ENCODE peak calls at places on chromosomes 2 and 18, in six cellular contexts. One of them, this sample, is unnamed.

GRCh38 chr2:238714038-238714528 is 133.8 kb upstream of the TWIST2 start:
- DNase-seq in substantia nigra: no peak
- DNase-seq in Peyer's patch: no peak
- DNase-seq in CD4-positive, alpha-beta memory T cell: no peak
- DNase-seq in hepatocyte: no peak
- DNase-seq in AG04450: no peak
- DNase-seq in this sample: peak

GRCh38 chr18:9706081-9706935 is 1.8 kb upstream of the RAB31 start:
- DNase-seq in AG04450: no peak
- DNase-seq in hepatocyte: no peak
- DNase-seq in CD4-positive, alpha-beta memory T cell: no peak
- DNase-seq in substantia nigra: no peak
- DNase-seq in Peyer's patch: no peak
- DNase-seq in this sample: no peak

GRCh38 chr2:86482034-86482433 is 40.9 kb downstream of the KDM3A start:
- DNase-seq in CD4-positive, alpha-beta memory T cell: no peak
- DNase-seq in substantia nigra: no peak
- DNase-seq in AG04450: no peak
- DNase-seq in Peyer's patch: no peak
- DNase-seq in hepatocyte: no peak
- DNase-seq in this sample: peak

GRCh38 chr18:68897286-68897685 is 99.4 kb downstream of the CCDC102B start:
- DNase-seq in AG04450: no peak
- DNase-seq in hepatocyte: no peak
- DNase-seq in CD4-positive, alpha-beta memory T cell: no peak
- DNase-seq in Peyer's patch: no peak
- DNase-seq in substantia nigra: no peak
- DNase-seq in this sample: no peak

GRCh38 chr2:36271266-36271665 is 84.3 kb upstream of the CRIM1 start:
- DNase-seq in AG04450: no peak
- DNase-seq in CD4-positive, alpha-beta memory T cell: no peak
- DNase-seq in substantia nigra: no peak
- DNase-seq in hepatocyte: no peak
- DNase-seq in Peyer's patch: no peak
- DNase-seq in this sample: no peak

GRCh38 chr2:105621038-105621437 is 123.7 kb upstream of the NCK2 start:
- DNase-seq in AG04450: no peak
- DNase-seq in substantia nigra: no peak
- DNase-seq in Peyer's patch: no peak
- DNase-seq in CD4-positive, alpha-beta memory T cell: no peak
- DNase-seq in hepatocyte: no peak
- DNase-seq in this sample: no peak

GRCh38 chr2:47069628-47070154 is 85.4 kb downstream of the STPG4 start:
- DNase-seq in substantia nigra: no peak
- DNase-seq in Peyer's patch: peak
- DNase-seq in hepatocyte: peak
- DNase-seq in CD4-positive, alpha-beta memory T cell: no peak
- DNase-seq in AG04450: no peak
- DNase-seq in this sample: peak

GRCh38 chr2:181784556-181784955 is 104.2 kb upstream of the NEUROD1 start:
- DNase-seq in Peyer's patch: no peak
- DNase-seq in AG04450: no peak
- DNase-seq in substantia nigra: no peak
- DNase-seq in hepatocyte: no peak
- DNase-seq in CD4-positive, alpha-beta memory T cell: no peak
- DNase-seq in this sample: peak

GRCh38 chr18:36762074-36762473 is 66.7 kb downstream of the TPGS2 start:
- DNase-seq in AG04450: no peak
- DNase-seq in substantia nigra: no peak
- DNase-seq in CD4-positive, alpha-beta memory T cell: no peak
- DNase-seq in hepatocyte: no peak
- DNase-seq in Peyer's patch: no peak
- DNase-seq in this sample: no peak

GRCh38 chr18:67733094-67733493 is 216.6 kb upstream of the DSEL start:
- DNase-seq in AG04450: no peak
- DNase-seq in Peyer's patch: no peak
- DNase-seq in substantia nigra: no peak
- DNase-seq in CD4-positive, alpha-beta memory T cell: no peak
- DNase-seq in hepatocyte: no peak
- DNase-seq in this sample: peak

GRCh38 chr2:239394978-239395377 is 5.8 kb downstream of the HDAC4 start:
- DNase-seq in CD4-positive, alpha-beta memory T cell: no peak
- DNase-seq in AG04450: no peak
- DNase-seq in hepatocyte: no peak
- DNase-seq in Peyer's patch: no peak
- DNase-seq in substantia nigra: no peak
- DNase-seq in this sample: no peak

GRCh38 chr2:74051504-74051903 is 66.8 kb downstream of the TET3 start:
- DNase-seq in hepatocyte: no peak
- DNase-seq in AG04450: no peak
- DNase-seq in Peyer's patch: no peak
- DNase-seq in substantia nigra: no peak
- DNase-seq in CD4-positive, alpha-beta memory T cell: no peak
- DNase-seq in this sample: no peak

GRCh38 chr2:201122276-201122675 is 6.3 kb downstream of the CFLAR start:
- DNase-seq in substantia nigra: no peak
- DNase-seq in CD4-positive, alpha-beta memory T cell: no peak
- DNase-seq in Peyer's patch: no peak
- DNase-seq in hepatocyte: no peak
- DNase-seq in AG04450: no peak
- DNase-seq in this sample: no peak

GRCh38 chr2:201118957-201119848 is 3.2 kb downstream of the CFLAR start:
- DNase-seq in CD4-positive, alpha-beta memory T cell: peak
- DNase-seq in AG04450: peak
- DNase-seq in substantia nigra: no peak
- DNase-seq in hepatocyte: peak
- DNase-seq in Peyer's patch: no peak
- DNase-seq in this sample: no peak

GRCh38 chr2:201116959-201117734 is 1.2 kb downstream of the CFLAR start:
- DNase-seq in substantia nigra: no peak
- DNase-seq in Peyer's patch: peak
- DNase-seq in hepatocyte: peak
- DNase-seq in AG04450: peak
- DNase-seq in CD4-positive, alpha-beta memory T cell: peak
- DNase-seq in this sample: peak

GRCh38 chr2:201118121-201118956 is 2.4 kb downstream of the CFLAR start:
- DNase-seq in AG04450: peak
- DNase-seq in Peyer's patch: peak
- DNase-seq in substantia nigra: peak
- DNase-seq in CD4-positive, alpha-beta memory T cell: peak
- DNase-seq in hepatocyte: peak
- DNase-seq in this sample: peak

GRCh38 chr2:201120500-201120899 is 4.5 kb downstream of the CFLAR start:
- DNase-seq in AG04450: no peak
- DNase-seq in Peyer's patch: no peak
- DNase-seq in CD4-positive, alpha-beta memory T cell: no peak
- DNase-seq in substantia nigra: no peak
- DNase-seq in hepatocyte: no peak
- DNase-seq in this sample: no peak
- H3K27ac ChIP-seq in AG04450: no peak
- H3K27ac ChIP-seq in Peyer's patch: peak
- H3K27ac ChIP-seq in CD4-positive, alpha-beta memory T cell: peak
- H3K27ac ChIP-seq in substantia nigra: peak
- H3K27ac ChIP-seq in hepatocyte: peak
- H3K27ac ChIP-seq in this sample: peak

GRCh38 chr18:57727952-57728807 is 74.9 kb downstream of the ATP8B1 start:
- DNase-seq in AG04450: no peak
- DNase-seq in Peyer's patch: no peak
- DNase-seq in CD4-positive, alpha-beta memory T cell: no peak
- DNase-seq in hepatocyte: no peak
- DNase-seq in substantia nigra: no peak
- DNase-seq in this sample: peak
- H3K27ac ChIP-seq in AG04450: peak
- H3K27ac ChIP-seq in Peyer's patch: no peak
- H3K27ac ChIP-seq in CD4-positive, alpha-beta memory T cell: no peak
- H3K27ac ChIP-seq in hepatocyte: peak
- H3K27ac ChIP-seq in substantia nigra: no peak
- H3K27ac ChIP-seq in this sample: no peak

GRCh38 chr2:158723921-158724802 is 71.0 kb upstream of the DAPL1 start:
- DNase-seq in AG04450: no peak
- DNase-seq in Peyer's patch: no peak
- DNase-seq in CD4-positive, alpha-beta memory T cell: no peak
- DNase-seq in hepatocyte: peak
- DNase-seq in substantia nigra: peak
- DNase-seq in this sample: no peak

GRCh38 chr2:158722266-158723105 is 72.6 kb upstream of the DAPL1 start:
- DNase-seq in Peyer's patch: no peak
- DNase-seq in AG04450: no peak
- DNase-seq in hepatocyte: no peak
- DNase-seq in substantia nigra: no peak
- DNase-seq in CD4-positive, alpha-beta memory T cell: no peak
- DNase-seq in this sample: no peak

GRCh38 chr2:158725496-158725895 is 69.6 kb upstream of the DAPL1 start:
- DNase-seq in CD4-positive, alpha-beta memory T cell: no peak
- DNase-seq in hepatocyte: peak
- DNase-seq in AG04450: no peak
- DNase-seq in substantia nigra: peak
- DNase-seq in Peyer's patch: no peak
- DNase-seq in this sample: no peak

GRCh38 chr2:158724803-158725271 is 70.3 kb upstream of the DAPL1 start:
- DNase-seq in Peyer's patch: no peak
- DNase-seq in substantia nigra: no peak
- DNase-seq in hepatocyte: peak
- DNase-seq in AG04450: no peak
- DNase-seq in CD4-positive, alpha-beta memory T cell: no peak
- DNase-seq in this sample: peak

DNA sequence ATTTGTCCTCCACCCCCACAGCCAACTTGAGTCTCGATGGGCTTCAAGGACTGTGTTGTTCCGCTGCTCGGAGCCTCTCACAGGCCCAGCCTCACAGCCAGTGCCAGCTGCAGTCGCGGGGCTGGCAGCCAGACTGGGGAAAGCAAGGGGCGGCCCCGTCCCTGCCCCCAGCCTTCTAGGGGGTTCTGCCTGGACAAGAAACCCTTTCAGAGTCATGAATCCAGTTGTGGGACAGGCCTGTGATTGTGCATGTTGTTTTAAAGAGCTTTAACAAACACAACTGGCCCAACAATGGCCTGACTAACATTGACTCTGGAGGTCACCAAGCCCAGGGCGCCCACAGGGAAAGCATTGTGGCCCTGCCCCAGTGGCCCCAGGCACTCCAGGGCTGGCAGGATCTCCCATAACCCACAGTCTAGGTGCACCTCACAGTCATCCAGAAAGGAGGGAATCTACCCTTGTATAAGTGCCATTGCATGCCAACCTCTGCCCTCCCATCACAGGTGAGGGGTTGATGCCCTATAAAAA is 71.7 kb upstream of the DAPL1 start:
- DNase-seq in AG04450: no peak
- DNase-seq in CD4-positive, alpha-beta memory T cell: no peak
- DNase-seq in hepatocyte: no peak
- DNase-seq in substantia nigra: peak
- DNase-seq in Peyer's patch: no peak
- DNase-seq in this sample: no peak
- H3K27ac ChIP-seq in AG04450: no peak
- H3K27ac ChIP-seq in CD4-positive, alpha-beta memory T cell: no peak
- H3K27ac ChIP-seq in hepatocyte: peak
- H3K27ac ChIP-seq in substantia nigra: peak
- H3K27ac ChIP-seq in Peyer's patch: no peak
- H3K27ac ChIP-seq in this sample: no peak

GRCh38 chr2:26563686-26564085 is 77.5 kb downstream of the CIB4 start:
- DNase-seq in AG04450: no peak
- DNase-seq in CD4-positive, alpha-beta memory T cell: no peak
- DNase-seq in Peyer's patch: no peak
- DNase-seq in hepatocyte: no peak
- DNase-seq in substantia nigra: no peak
- DNase-seq in this sample: no peak
- H3K27ac ChIP-seq in AG04450: no peak
- H3K27ac ChIP-seq in CD4-positive, alpha-beta memory T cell: no peak
- H3K27ac ChIP-seq in Peyer's patch: no peak
- H3K27ac ChIP-seq in hepatocyte: no peak
- H3K27ac ChIP-seq in substantia nigra: no peak
- H3K27ac ChIP-seq in this sample: no peak

GRCh38 chr18:48776161-48776555 is 174.6 kb downstream of the SMAD7 start:
- DNase-seq in AG04450: no peak
- DNase-seq in hepatocyte: no peak
- DNase-seq in Peyer's patch: no peak
- DNase-seq in substantia nigra: no peak
- DNase-seq in CD4-positive, alpha-beta memory T cell: no peak
- DNase-seq in this sample: no peak
- H3K27ac ChIP-seq in AG04450: no peak
- H3K27ac ChIP-seq in hepatocyte: peak
- H3K27ac ChIP-seq in Peyer's patch: no peak
- H3K27ac ChIP-seq in substantia nigra: no peak
- H3K27ac ChIP-seq in CD4-positive, alpha-beta memory T cell: no peak
- H3K27ac ChIP-seq in this sample: no peak

GRCh38 chr2:54403512-54404238 is 52.5 kb upstream of the SPTBN1 start:
- DNase-seq in AG04450: no peak
- DNase-seq in Peyer's patch: no peak
- DNase-seq in CD4-positive, alpha-beta memory T cell: no peak
- DNase-seq in substantia nigra: no peak
- DNase-seq in hepatocyte: no peak
- DNase-seq in this sample: no peak
- H3K27ac ChIP-seq in AG04450: no peak
- H3K27ac ChIP-seq in Peyer's patch: no peak
- H3K27ac ChIP-seq in CD4-positive, alpha-beta memory T cell: no peak
- H3K27ac ChIP-seq in substantia nigra: peak
- H3K27ac ChIP-seq in hepatocyte: no peak
- H3K27ac ChIP-seq in this sample: no peak

GRCh38 chr18:48926420-48926857 is 24.3 kb downstream of the SMAD7 start:
- DNase-seq in hepatocyte: no peak
- DNase-seq in CD4-positive, alpha-beta memory T cell: no peak
- DNase-seq in Peyer's patch: peak
- DNase-seq in substantia nigra: no peak
- DNase-seq in AG04450: no peak
- DNase-seq in this sample: no peak
- H3K27ac ChIP-seq in hepatocyte: peak
- H3K27ac ChIP-seq in CD4-positive, alpha-beta memory T cell: no peak
- H3K27ac ChIP-seq in Peyer's patch: no peak
- H3K27ac ChIP-seq in substantia nigra: peak
- H3K27ac ChIP-seq in AG04450: no peak
- H3K27ac ChIP-seq in this sample: no peak

GRCh38 chr2:232698552-232699091 is 1.5 kb downstream of the GIGYF2 start:
- DNase-seq in hepatocyte: no peak
- DNase-seq in substantia nigra: no peak
- DNase-seq in Peyer's patch: no peak
- DNase-seq in CD4-positive, alpha-beta memory T cell: no peak
- DNase-seq in AG04450: no peak
- DNase-seq in this sample: no peak
- H3K27ac ChIP-seq in hepatocyte: peak
- H3K27ac ChIP-seq in substantia nigra: no peak
- H3K27ac ChIP-seq in Peyer's patch: no peak
- H3K27ac ChIP-seq in CD4-positive, alpha-beta memory T cell: peak
- H3K27ac ChIP-seq in AG04450: no peak
- H3K27ac ChIP-seq in this sample: peak

This sample was measured in foreskin keratinocyte.